ENCODE peak calls at places on chromosomes 7 and 10, in seven cellular contexts. D, R, F, Q, A, M and W are unnamed samples.

GRCh38 chr10:89147256-89147655 is 59.9 kb downstream of the CH25H start:
- DNase-seq in D (no peak), R (no peak), F (no peak), Q (peak), A (no peak), M (peak), W (no peak)

GRCh38 chr10:68408898-68409518 is 1.9 kb upstream of the RUFY2 start:
- DNase-seq in D (no peak), R (no peak), F (no peak), Q (no peak), A (no peak), M (no peak), W (no peak)

GRCh38 chr10:119350529-119351001 is 143.2 kb downstream of the GRK5 start:
- DNase-seq in D (no peak), R (no peak), F (no peak), Q (peak), A (no peak), M (peak), W (no peak)

GRCh38 chr7:74560081-74560719 is 97.3 kb upstream of the GTF2I start:
- DNase-seq in D (no peak), R (no peak), F (no peak), Q (no peak), A (no peak), M (no peak), W (no peak)

GRCh38 chr7:493661-494251 is 25.9 kb downstream of the PDGFA start:
- DNase-seq in D (no peak), R (no peak), F (no peak), Q (no peak), A (no peak), M (no peak), W (no peak)

GRCh38 chr7:88888684-88889083 is 93.1 kb upstream of the TEX47 start:
- DNase-seq in D (peak), R (no peak), F (no peak), Q (no peak), A (no peak), M (peak), W (no peak)

GRCh38 chr10:70267161-70267933 is 16.5 kb downstream of the NPFFR1 start:
- DNase-seq in D (peak), R (peak), F (peak), Q (peak), A (no peak), M (peak), W (no peak)

GRCh38 chr10:100811261-100811660 is 65.9 kb downstream of the PAX2 start:
- DNase-seq in D (no peak), R (no peak), F (no peak), Q (no peak), A (no peak), M (no peak), W (no peak)

GRCh38 chr10:120460776-120461175 is 3.7 kb downstream of the PLPP4 start:
- DNase-seq in D (no peak), R (no peak), F (no peak), Q (peak), A (no peak), M (peak), W (no peak)

GRCh38 chr7:72751978-72752377 is 76.0 kb downstream of the TYW1B start:
- DNase-seq in D (no peak), R (peak), F (no peak), Q (no peak), A (no peak), M (no peak), W (no peak)

GRCh38 chr10:88346151-88346977 is 236.8 kb downstream of the RNLS start:
- DNase-seq in D (no peak), R (no peak), F (no peak), Q (no peak), A (no peak), M (no peak), W (no peak)

GRCh38 chr10:119517235-119518141 is 25.0 kb downstream of the RGS10 start:
- DNase-seq in D (no peak), R (peak), F (peak), Q (peak), A (no peak), M (peak), W (no peak)

GRCh38 chr7:3301831-3302618 is 973 bp downstream of the SDK1 start:
- DNase-seq in D (no peak), R (no peak), F (no peak), Q (peak), A (peak), M (peak), W (no peak)

GRCh38 chr10:72037811-72038210 is 50.5 kb downstream of the SPOCK2 start:
- DNase-seq in D (no peak), R (no peak), F (no peak), Q (no peak), A (peak), M (no peak), W (no peak)

GRCh38 chr7:101564778-101565211 is 64.3 kb downstream of the MYL10 start:
- DNase-seq in D (peak), R (peak), F (no peak), Q (no peak), A (peak), M (peak), W (no peak)

GRCh38 chr7:101426303-101427011 is 63.8 kb downstream of the COL26A1 start:
- DNase-seq in D (no peak), R (no peak), F (no peak), Q (no peak), A (no peak), M (no peak), W (no peak)

GRCh38 chr7:151062111-151062398 is 2.7 kb downstream of the SLC4A2 start:
- DNase-seq in D (no peak), R (no peak), F (no peak), Q (no peak), A (no peak), M (no peak), W (no peak)
- H3K4me3 ChIP-seq in D (peak), R (no peak), F (no peak), Q (no peak), A (no peak), M (peak), W (no peak)

DNA sequence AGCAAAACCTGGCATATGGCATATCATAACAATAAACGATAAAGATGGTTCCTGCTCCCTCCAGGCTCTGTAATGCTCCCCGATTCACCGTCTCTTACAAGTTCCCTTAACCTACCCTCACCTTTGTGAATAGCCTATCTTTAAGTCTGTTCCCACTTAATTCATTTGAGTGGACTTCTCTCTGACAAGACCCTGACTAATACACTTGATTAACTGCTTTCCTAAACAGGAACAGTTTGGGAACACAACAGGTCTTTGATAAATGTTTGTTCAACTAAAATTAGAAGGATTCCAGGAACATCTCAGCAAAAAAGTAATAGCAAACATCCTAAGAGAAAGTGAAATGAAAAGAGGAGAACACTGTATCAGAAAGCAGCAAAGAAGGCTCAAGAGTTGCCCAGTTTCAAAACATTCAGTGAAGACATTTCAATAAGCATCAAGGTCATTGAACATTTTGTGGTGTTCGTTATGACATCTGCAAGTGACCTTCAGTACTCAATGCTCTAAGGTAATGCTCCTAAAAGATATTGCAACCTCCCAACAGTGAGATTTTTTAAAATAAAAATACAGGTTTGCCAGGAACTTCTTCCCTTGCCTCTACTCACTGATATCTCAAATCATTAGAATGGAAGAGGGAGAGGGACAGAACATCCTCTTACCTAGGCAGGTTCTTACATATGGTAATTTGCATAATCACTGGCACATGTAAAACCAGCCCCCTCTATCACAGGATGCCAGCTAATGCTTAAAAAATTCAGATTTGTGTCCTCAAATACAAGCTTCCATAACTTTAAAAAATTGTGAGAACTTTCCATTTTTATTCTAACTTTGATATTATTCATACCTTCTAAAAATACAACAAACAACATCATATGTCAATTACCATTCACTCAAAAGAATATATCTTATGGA is 11.4 kb upstream of the ARHGAP12 start:
- DNase-seq in D (no peak), R (no peak), F (no peak), Q (no peak), A (no peak), M (peak), W (no peak)
- H2AFZ ChIP-seq in D (no peak), R (no peak), F (peak), Q (no peak), A (no peak), M (peak), W (no peak)

DNA sequence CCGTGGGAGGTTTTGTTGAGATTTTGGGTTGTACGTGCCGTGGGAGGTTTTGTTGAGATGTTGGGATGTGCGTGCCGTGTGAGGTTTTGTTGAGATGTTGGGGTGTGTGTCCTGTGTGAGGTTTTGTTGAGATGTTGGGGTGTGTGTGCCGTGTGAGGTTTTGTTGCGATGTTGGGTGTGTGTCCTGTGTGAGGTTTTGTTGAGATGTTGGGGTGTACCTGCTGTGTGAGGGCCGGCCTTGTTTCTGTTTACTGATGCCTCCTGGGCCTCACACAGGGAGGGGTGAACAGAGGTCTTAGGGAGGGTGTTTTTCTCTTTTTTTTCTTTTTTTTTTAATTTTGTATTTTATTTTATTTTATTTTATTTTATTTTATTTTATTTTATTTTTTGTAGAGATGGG is 36.7 kb downstream of the INPP5A start:
- DNase-seq in D (no peak), R (no peak), F (no peak), Q (no peak), A (no peak), M (no peak), W (no peak)
- H3K4me2 ChIP-seq in D (no peak), R (no peak), F (no peak), Q (no peak), A (no peak), M (no peak), W (no peak)

GRCh38 chr10:104580774-104581675 is 60.1 kb upstream of the SORCS3 start:
- DNase-seq in D (peak), R (peak), F (peak), Q (peak), A (peak), M (peak), W (peak)
- H3K4me3 ChIP-seq in D (no peak), R (no peak), F (no peak), Q (no peak), A (no peak), M (peak), W (no peak)

GRCh38 chr10:66176772-66177171 is 749.1 kb upstream of the LRRTM3 start:
- DNase-seq in D (no peak), R (no peak), F (no peak), Q (peak), A (no peak), M (peak), W (no peak)

GRCh38 chr10:66183028-66183427 is 742.8 kb upstream of the LRRTM3 start:
- DNase-seq in D (no peak), R (no peak), F (no peak), Q (no peak), A (no peak), M (no peak), W (no peak)

DNA sequence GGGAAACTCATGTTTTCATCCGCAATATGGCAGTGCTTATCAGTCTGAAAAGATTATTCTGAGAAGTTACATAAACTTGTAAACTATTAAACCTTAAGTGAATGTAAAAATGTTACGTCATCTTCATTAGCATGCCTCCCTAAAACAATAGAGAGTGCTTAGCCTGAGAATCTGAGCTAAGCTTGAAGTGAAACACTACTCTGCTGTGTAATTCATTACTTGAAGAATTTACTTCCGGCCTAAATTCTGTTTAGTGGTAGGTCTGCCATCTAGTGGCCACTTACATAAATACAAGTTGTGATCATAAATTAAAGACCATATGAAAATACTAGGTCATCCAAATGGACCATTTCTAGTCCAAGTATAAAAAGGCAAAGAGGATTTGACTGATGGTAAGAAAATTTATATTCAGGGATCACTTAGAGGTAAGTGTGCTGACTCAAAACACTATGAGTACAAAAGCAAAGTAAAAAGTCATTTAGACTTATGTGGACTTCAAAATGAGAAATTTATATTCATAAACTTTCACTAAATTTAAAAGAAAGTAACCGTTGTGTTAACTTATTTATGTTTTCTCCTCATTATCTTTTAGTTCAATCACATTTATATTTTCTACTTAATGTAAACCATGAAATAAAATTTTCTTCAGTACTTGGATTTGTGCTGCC is 745.1 kb upstream of the LRRTM3 start:
- DNase-seq in D (peak), R (peak), F (peak), Q (peak), A (peak), M (peak), W (peak)
- H2AFZ ChIP-seq in D (peak), R (peak), F (peak), Q (no peak), A (peak), M (peak), W (peak)

GRCh38 chr10:11516419-11516721 is 95.1 kb downstream of the USP6NL start:
- DNase-seq in D (no peak), R (peak), F (peak), Q (no peak), A (no peak), M (no peak), W (peak)
- H3K4me2 ChIP-seq in D (no peak), R (peak), F (peak), Q (no peak), A (no peak), M (no peak), W (peak)

GRCh38 chr10:23368816-23369640 is 24.4 kb upstream of the C10orf67 start:
- DNase-seq in D (no peak), R (no peak), F (peak), Q (no peak), A (no peak), M (no peak), W (peak)
- H3K4me3 ChIP-seq in D (no peak), R (no peak), F (peak), Q (no peak), A (no peak), M (no peak), W (no peak)

GRCh38 chr10:21820952-21821351 is 182.6 kb downstream of the DNAJC1 start:
- DNase-seq in D (no peak), R (no peak), F (no peak), Q (no peak), A (no peak), M (no peak), W (no peak)
- H2AFZ ChIP-seq in D (no peak), R (no peak), F (no peak), Q (no peak), A (no peak), M (no peak), W (no peak)

GRCh38 chr7:121336579-121336978 is 7.8 kb downstream of the WNT16 start:
- DNase-seq in D (no peak), R (no peak), F (no peak), Q (peak), A (no peak), M (peak), W (no peak)
- H3K4me2 ChIP-seq in D (no peak), R (no peak), F (no peak), Q (no peak), A (no peak), M (no peak), W (no peak)